ENCODE peak calls at places on chromosome 16, in seven cellular contexts. N is cardiac muscle cell; C is nucleus accumbens; F is CD8-positive, alpha-beta memory T cell; Q is NCI-H146; K is T47D; E is GM19239. U is an unnamed sample.

GRCh38 chr16:89037261-89038152 is 56.1 kb upstream of the ACSF3 start:
- DNase-seq in E (no peak), F (no peak), K (peak), Q (no peak), N (peak), C (no peak), U (no peak)

GRCh38 chr16:75089486-75090202 is 26.9 kb downstream of the LDHD start:
- DNase-seq in N (no peak), C (no peak), E (no peak), F (no peak), Q (no peak), K (peak), U (no peak)

GRCh38 chr16:22318690-22319358 is 21.6 kb downstream of the POLR3E start:
- DNase-seq in E (peak), F (peak), C (no peak), K (peak), Q (no peak), N (no peak), U (no peak)

GRCh38 chr16:19497181-19497580 is 24.7 kb downstream of the GDE1 start:
- DNase-seq in E (no peak), F (no peak), C (no peak), K (no peak), Q (no peak), N (no peak), U (no peak)

GRCh38 chr16:8519179-8519578 is 71.1 kb downstream of the TMEM114 start:
- DNase-seq in N (no peak), E (no peak), C (no peak), Q (no peak), K (no peak), F (no peak), U (no peak)

GRCh38 chr16:85557083-85557975 is 55.8 kb upstream of the GSE1 start:
- DNase-seq in Q (peak), F (peak), C (no peak), E (peak), N (no peak), K (peak), U (no peak)

GRCh38 chr16:88831838-88832237 is 20.1 kb upstream of the APRT start:
- DNase-seq in Q (no peak), F (no peak), C (no peak), K (peak), N (no peak), E (no peak), U (no peak)

GRCh38 chr16:23064642-23065041 is 84.6 kb downstream of the USP31 start:
- DNase-seq in C (no peak), N (no peak), Q (no peak), F (no peak), K (no peak), E (no peak), U (peak)

U was measured in GM12878.